ENCODE peak calls at places on chromosome 19, in four cellular contexts. One of them, this sample, is unnamed.

GRCh38 chr19:45130888-45131615 is 29.7 kb downstream of the NKPD1 start:
- DNase-seq in adrenal gland: peak; percentile 71
- DNase-seq in HTR-8/SVneo: peak; percentile 26
- DNase-seq in stimulated activated CD8-positive, alpha-beta memory T cell treated with anti-CD3 and anti-CD28 coated beads, Interleukin-4, amount 100 ng/mL, for 1 hour: no peak
- DNase-seq in this sample: no peak

GRCh38 chr19:3565177-3565576 is 7.6 kb upstream of the HMG20B start:
- DNase-seq in adrenal gland: no peak
- DNase-seq in HTR-8/SVneo: peak; percentile 67
- DNase-seq in stimulated activated CD8-positive, alpha-beta memory T cell treated with anti-CD3 and anti-CD28 coated beads, Interleukin-4, amount 100 ng/mL, for 1 hour: no peak
- DNase-seq in this sample: no peak

GRCh38 chr19:58562126-58563033 is 4.0 kb upstream of the UBE2M start:
- DNase-seq in stimulated activated CD8-positive, alpha-beta memory T cell treated with anti-CD3 and anti-CD28 coated beads, Interleukin-4, amount 100 ng/mL, for 1 hour: no peak
- DNase-seq in adrenal gland: peak; percentile 65
- DNase-seq in HTR-8/SVneo: no peak
- DNase-seq in this sample: peak; percentile 55

GRCh38 chr19:30004403-30004802 is 62.4 kb downstream of the URI1 start:
- DNase-seq in stimulated activated CD8-positive, alpha-beta memory T cell treated with anti-CD3 and anti-CD28 coated beads, Interleukin-4, amount 100 ng/mL, for 1 hour: no peak
- DNase-seq in adrenal gland: no peak
- DNase-seq in HTR-8/SVneo: no peak
- DNase-seq in this sample: no peak

GRCh38 chr19:662207-662961 is 630 bp downstream of the RNF126 start:
- DNase-seq in HTR-8/SVneo: peak; percentile 32
- DNase-seq in stimulated activated CD8-positive, alpha-beta memory T cell treated with anti-CD3 and anti-CD28 coated beads, Interleukin-4, amount 100 ng/mL, for 1 hour: peak; percentile 44
- DNase-seq in adrenal gland: peak; percentile 62
- DNase-seq in this sample: peak; percentile 87

GRCh38 chr19:19461306-19461670 is 54.1 kb downstream of the TSSK6 start:
- DNase-seq in adrenal gland: no peak
- DNase-seq in HTR-8/SVneo: no peak
- DNase-seq in stimulated activated CD8-positive, alpha-beta memory T cell treated with anti-CD3 and anti-CD28 coated beads, Interleukin-4, amount 100 ng/mL, for 1 hour: no peak
- DNase-seq in this sample: no peak

GRCh38 chr19:10961073-10961762 is 388 bp downstream of the SMARCA4 start:
- DNase-seq in adrenal gland: peak; percentile 41
- DNase-seq in HTR-8/SVneo: peak; percentile 57
- DNase-seq in stimulated activated CD8-positive, alpha-beta memory T cell treated with anti-CD3 and anti-CD28 coated beads, Interleukin-4, amount 100 ng/mL, for 1 hour: no peak
- DNase-seq in this sample: peak; percentile 25

GRCh38 chr19:19256072-19256969 is 16.8 kb downstream of the TM6SF2 start:
- DNase-seq in HTR-8/SVneo: no peak
- DNase-seq in adrenal gland: no peak
- DNase-seq in stimulated activated CD8-positive, alpha-beta memory T cell treated with anti-CD3 and anti-CD28 coated beads, Interleukin-4, amount 100 ng/mL, for 1 hour: no peak
- DNase-seq in this sample: no peak

GRCh38 chr19:8396563-8397203 is 6.5 kb downstream of the RAB11B start:
- DNase-seq in HTR-8/SVneo: peak; percentile 52
- DNase-seq in stimulated activated CD8-positive, alpha-beta memory T cell treated with anti-CD3 and anti-CD28 coated beads, Interleukin-4, amount 100 ng/mL, for 1 hour: no peak
- DNase-seq in adrenal gland: peak; percentile 66
- DNase-seq in this sample: peak; percentile 85

GRCh38 chr19:49983645-49984229 is 22.8 kb upstream of the SIGLEC11 start:
- DNase-seq in stimulated activated CD8-positive, alpha-beta memory T cell treated with anti-CD3 and anti-CD28 coated beads, Interleukin-4, amount 100 ng/mL, for 1 hour: peak; percentile 76
- DNase-seq in adrenal gland: peak; percentile 78
- DNase-seq in HTR-8/SVneo: peak; percentile 56
- DNase-seq in this sample: peak; percentile 77

GRCh38 chr19:29771708-29772415 is 39.9 kb upstream of the CCNE1 start:
- DNase-seq in adrenal gland: peak; percentile 84
- DNase-seq in stimulated activated CD8-positive, alpha-beta memory T cell treated with anti-CD3 and anti-CD28 coated beads, Interleukin-4, amount 100 ng/mL, for 1 hour: no peak
- DNase-seq in HTR-8/SVneo: peak; percentile 62
- DNase-seq in this sample: peak; percentile 60

GRCh38 chr19:11421607-11422098 is 2.5 kb upstream of the RGL3 start:
- DNase-seq in stimulated activated CD8-positive, alpha-beta memory T cell treated with anti-CD3 and anti-CD28 coated beads, Interleukin-4, amount 100 ng/mL, for 1 hour: no peak
- DNase-seq in adrenal gland: peak; percentile 72
- DNase-seq in HTR-8/SVneo: no peak
- DNase-seq in this sample: peak; percentile 89

GRCh38 chr19:39310558-39311311 is 9.9 kb downstream of the LRFN1 start:
- DNase-seq in HTR-8/SVneo: no peak
- DNase-seq in stimulated activated CD8-positive, alpha-beta memory T cell treated with anti-CD3 and anti-CD28 coated beads, Interleukin-4, amount 100 ng/mL, for 1 hour: no peak
- DNase-seq in adrenal gland: no peak
- DNase-seq in this sample: no peak

GRCh38 chr19:8552810-8553209 is 24.4 kb downstream of the MYO1F start:
- DNase-seq in stimulated activated CD8-positive, alpha-beta memory T cell treated with anti-CD3 and anti-CD28 coated beads, Interleukin-4, amount 100 ng/mL, for 1 hour: no peak
- DNase-seq in HTR-8/SVneo: peak; percentile 33
- DNase-seq in adrenal gland: no peak
- DNase-seq in this sample: no peak

GRCh38 chr19:46251415-46251814 is 21.9 kb downstream of the IGFL1 start:
- DNase-seq in adrenal gland: no peak
- DNase-seq in stimulated activated CD8-positive, alpha-beta memory T cell treated with anti-CD3 and anti-CD28 coated beads, Interleukin-4, amount 100 ng/mL, for 1 hour: no peak
- DNase-seq in HTR-8/SVneo: no peak
- DNase-seq in this sample: no peak

GRCh38 chr19:51726049-51726448 is 2.3 kb upstream of the HAS1 start:
- DNase-seq in HTR-8/SVneo: peak; percentile 47
- DNase-seq in stimulated activated CD8-positive, alpha-beta memory T cell treated with anti-CD3 and anti-CD28 coated beads, Interleukin-4, amount 100 ng/mL, for 1 hour: no peak
- DNase-seq in adrenal gland: peak; percentile 20
- DNase-seq in this sample: no peak

GRCh38 chr19:862529-863304 is 3.3 kb downstream of the CFD start:
- DNase-seq in stimulated activated CD8-positive, alpha-beta memory T cell treated with anti-CD3 and anti-CD28 coated beads, Interleukin-4, amount 100 ng/mL, for 1 hour: no peak
- DNase-seq in HTR-8/SVneo: no peak
- DNase-seq in adrenal gland: peak; percentile 64
- DNase-seq in this sample: peak; percentile 91

GRCh38 chr19:5303208-5303607 is 37.4 kb downstream of the PTPRS start:
- DNase-seq in stimulated activated CD8-positive, alpha-beta memory T cell treated with anti-CD3 and anti-CD28 coated beads, Interleukin-4, amount 100 ng/mL, for 1 hour: no peak
- DNase-seq in HTR-8/SVneo: no peak
- DNase-seq in adrenal gland: no peak
- DNase-seq in this sample: no peak

GRCh38 chr19:39686739-39687138 is 17.5 kb upstream of the LGALS14 start:
- DNase-seq in adrenal gland: no peak
- DNase-seq in stimulated activated CD8-positive, alpha-beta memory T cell treated with anti-CD3 and anti-CD28 coated beads, Interleukin-4, amount 100 ng/mL, for 1 hour: no peak
- DNase-seq in HTR-8/SVneo: no peak
- DNase-seq in this sample: no peak

GRCh38 chr19:24033962-24034342 is 53.0 kb upstream of the ZNF254 start:
- DNase-seq in stimulated activated CD8-positive, alpha-beta memory T cell treated with anti-CD3 and anti-CD28 coated beads, Interleukin-4, amount 100 ng/mL, for 1 hour: no peak
- DNase-seq in HTR-8/SVneo: peak; percentile 10
- DNase-seq in adrenal gland: peak; percentile 77
- DNase-seq in this sample: peak; percentile 48

GRCh38 chr19:7596191-7596937 is 701 bp downstream of the CAMSAP3 start:
- DNase-seq in stimulated activated CD8-positive, alpha-beta memory T cell treated with anti-CD3 and anti-CD28 coated beads, Interleukin-4, amount 100 ng/mL, for 1 hour: no peak
- DNase-seq in HTR-8/SVneo: no peak
- DNase-seq in adrenal gland: no peak
- DNase-seq in this sample: peak; percentile 45

GRCh38 chr19:48480151-48480475 is 10.9 kb downstream of the CYTH2 start:
- DNase-seq in adrenal gland: peak; percentile 68
- DNase-seq in stimulated activated CD8-positive, alpha-beta memory T cell treated with anti-CD3 and anti-CD28 coated beads, Interleukin-4, amount 100 ng/mL, for 1 hour: no peak
- DNase-seq in HTR-8/SVneo: no peak
- DNase-seq in this sample: no peak

GRCh38 chr19:5934779-5935472 is 20.9 kb downstream of the CAPS start:
- DNase-seq in stimulated activated CD8-positive, alpha-beta memory T cell treated with anti-CD3 and anti-CD28 coated beads, Interleukin-4, amount 100 ng/mL, for 1 hour: no peak
- DNase-seq in HTR-8/SVneo: no peak
- DNase-seq in adrenal gland: no peak
- DNase-seq in this sample: no peak

GRCh38 chr19:35267818-35268545 is 780 bp upstream of the USF2 start:
- DNase-seq in stimulated activated CD8-positive, alpha-beta memory T cell treated with anti-CD3 and anti-CD28 coated beads, Interleukin-4, amount 100 ng/mL, for 1 hour: no peak
- DNase-seq in adrenal gland: peak; percentile 77
- DNase-seq in HTR-8/SVneo: peak; percentile 90
- DNase-seq in this sample: peak; percentile 98

GRCh38 chr19:34253711-34254551 is 423 bp upstream of the GARRE1 start:
- DNase-seq in adrenal gland: no peak
- DNase-seq in HTR-8/SVneo: no peak
- DNase-seq in stimulated activated CD8-positive, alpha-beta memory T cell treated with anti-CD3 and anti-CD28 coated beads, Interleukin-4, amount 100 ng/mL, for 1 hour: no peak
- DNase-seq in this sample: no peak

GRCh38 chr19:48397636-48398328 is 4.3 kb downstream of the GRIN2D start:
- DNase-seq in stimulated activated CD8-positive, alpha-beta memory T cell treated with anti-CD3 and anti-CD28 coated beads, Interleukin-4, amount 100 ng/mL, for 1 hour: no peak
- DNase-seq in adrenal gland: no peak
- DNase-seq in HTR-8/SVneo: no peak
- DNase-seq in this sample: no peak

GRCh38 chr19:35138305-35138799 is 272 bp upstream of the FXYD1 start:
- DNase-seq in HTR-8/SVneo: no peak
- DNase-seq in stimulated activated CD8-positive, alpha-beta memory T cell treated with anti-CD3 and anti-CD28 coated beads, Interleukin-4, amount 100 ng/mL, for 1 hour: no peak
- DNase-seq in adrenal gland: no peak
- DNase-seq in this sample: no peak

GRCh38 chr19:10395003-10395402 is 8.3 kb downstream of the CDC37 start:
- DNase-seq in adrenal gland: no peak
- DNase-seq in stimulated activated CD8-positive, alpha-beta memory T cell treated with anti-CD3 and anti-CD28 coated beads, Interleukin-4, amount 100 ng/mL, for 1 hour: no peak
- DNase-seq in HTR-8/SVneo: no peak
- DNase-seq in this sample: no peak

GRCh38 chr19:1910169-1910568 is 5.0 kb downstream of the ADAT3 start:
- DNase-seq in adrenal gland: no peak
- DNase-seq in HTR-8/SVneo: no peak
- DNase-seq in stimulated activated CD8-positive, alpha-beta memory T cell treated with anti-CD3 and anti-CD28 coated beads, Interleukin-4, amount 100 ng/mL, for 1 hour: no peak
- DNase-seq in this sample: no peak

GRCh38 chr19:34838753-34839431 is 65.9 kb upstream of the ZNF599 start:
- DNase-seq in stimulated activated CD8-positive, alpha-beta memory T cell treated with anti-CD3 and anti-CD28 coated beads, Interleukin-4, amount 100 ng/mL, for 1 hour: no peak
- DNase-seq in adrenal gland: no peak
- DNase-seq in HTR-8/SVneo: no peak
- DNase-seq in this sample: no peak